ENCODE peak calls at places on chromosomes 6 and 20, in six cellular contexts. P is activated naive CD4-positive, alpha-beta T cell treated with Interleukin-2 at 50 U/mL for 16 hours; Z is small intestine; M is CD4-positive, alpha-beta memory T cell; H is Right ventricle myocardium superior; I is suprapubic skin. O is an unnamed sample.

GRCh38 chr6:96963809-96964208 is 39.3 kb downstream of the KLHL32 start:
- DNase-seq in H (no peak), M (no peak), P (no peak), I (no peak), Z (no peak), O (no peak)

GRCh38 chr20:17810847-17811604 is 111.3 kb downstream of the BANF2 start:
- DNase-seq in H (no peak), P (no peak), M (no peak), Z (no peak), I (no peak), O (no peak)

GRCh38 chr6:131655387-131655786 is 18.3 kb downstream of the ENPP3 start:
- DNase-seq in P (no peak), Z (no peak), I (no peak), H (no peak), M (no peak), O (no peak)

GRCh38 chr6:17968081-17968518 is 19.3 kb downstream of the KIF13A start:
- DNase-seq in M (no peak), P (no peak), I (no peak), H (no peak), Z (no peak), O (no peak)

GRCh38 chr6:93124226-93124625 is 295.1 kb downstream of the EPHA7 start:
- DNase-seq in I (no peak), P (no peak), H (no peak), M (no peak), Z (no peak), O (no peak)

GRCh38 chr20:1861347-1861987 is 33.7 kb upstream of the SIRPA start:
- DNase-seq in Z (no peak), I (no peak), M (no peak), P (no peak), H (no peak), O (no peak)

GRCh38 chr6:167836722-167837121 is 10.0 kb downstream of the AFDN start:
- DNase-seq in M (no peak), P (no peak), H (no peak), I (no peak), Z (no peak), O (no peak)

GRCh38 chr20:47262365-47263013 is 94.0 kb downstream of the ZMYND8 start:
- DNase-seq in Z (no peak), P (no peak), M (no peak), H (no peak), I (no peak), O (no peak)

GRCh38 chr6:2866183-2866846 is 24.7 kb upstream of the SERPINB1 start:
- DNase-seq in M (no peak), H (no peak), P (no peak), Z (no peak), I (no peak), O (no peak)

GRCh38 chr20:38346741-38347140 is 459 bp downstream of the LBP start:
- DNase-seq in P (no peak), Z (no peak), H (no peak), M (no peak), I (no peak), O (no peak)

GRCh38 chr6:69816569-69816968 is 19.8 kb upstream of the LMBRD1 start:
- DNase-seq in I (no peak), M (no peak), P (no peak), H (no peak), Z (no peak), O (peak)

GRCh38 chr20:62238569-62239277 is 402 bp downstream of the OSBPL2 start:
- DNase-seq in I (no peak), P (peak), M (no peak), Z (peak), H (no peak), O (no peak)

GRCh38 chr6:17703256-17703694 is 3.5 kb downstream of the NUP153 start:
- DNase-seq in P (no peak), I (no peak), H (no peak), Z (peak), M (peak), O (peak)

GRCh38 chr6:134229520-134229919 is 88.4 kb downstream of the SGK1 start:
- DNase-seq in Z (no peak), P (no peak), M (no peak), H (no peak), I (no peak), O (no peak)

GRCh38 chr6:3136361-3136760 is 17.9 kb downstream of the BPHL start:
- DNase-seq in P (no peak), I (no peak), Z (no peak), H (no peak), M (no peak), O (no peak)

GRCh38 chr6:116012471-116012949 is 48.2 kb downstream of the FRK start:
- DNase-seq in I (no peak), H (no peak), Z (peak), P (no peak), M (no peak), O (no peak)

GRCh38 chr20:1764136-1765033 is 106.8 kb upstream of the SIRPG start:
- DNase-seq in Z (peak), H (peak), P (peak), M (no peak), I (no peak), O (peak)

O was measured in Jurkat, Clone E6-1.